ENCODE peak calls at places on chromosomes 3 and 15, in seven cellular contexts. D is CD4-positive, alpha-beta T cell; X is GM20000; N is tibial artery; Z is BJ; J is IMR-90; V is breast epithelium. E is an unnamed sample.

GRCh38 chr15:60575995-60576394 is 97.1 kb upstream of the ICE2 start:
- DNase-seq in D (no peak), X (no peak), N (no peak), Z (no peak), J (peak; percentile 58), V (no peak), E (no peak)

GRCh38 chr3:195809291-195809785 is 2.4 kb downstream of the MUC4 start:
- DNase-seq in D (no peak), X (no peak), N (no peak), Z (no peak), J (no peak), V (peak; percentile 38), E (no peak)

GRCh38 chr3:153165211-153165815 is 3.3 kb downstream of the RAP2B start:
- DNase-seq in D (no peak), X (no peak), N (no peak), Z (no peak), J (peak; percentile 42), V (no peak), E (no peak)

GRCh38 chr3:139110072-139110830 is 65.6 kb upstream of the PRR23C start:
- DNase-seq in D (no peak), X (no peak), N (no peak), Z (no peak), J (no peak), V (no peak), E (no peak)

GRCh38 chr3:62529230-62529629 is 155.9 kb upstream of the FEZF2 start:
- DNase-seq in D (no peak), X (no peak), N (no peak), Z (no peak), J (peak; percentile 8), V (peak; percentile 52), E (no peak)

GRCh38 chr3:99637381-99638111 is 848 bp upstream of the COL8A1 start:
- DNase-seq in D (no peak), X (no peak), N (peak; percentile 45), Z (peak; percentile 50), J (peak; percentile 90), V (no peak), E (no peak)

GRCh38 chr3:53715815-53716483 is 130.3 kb downstream of the CHDH start:
- DNase-seq in D (no peak), X (no peak), N (no peak), Z (no peak), J (no peak), V (no peak), E (no peak)

GRCh38 chr15:97026781-97027180 is 696.3 kb downstream of the NR2F2 start:
- DNase-seq in D (no peak), X (no peak), N (no peak), Z (no peak), J (no peak), V (no peak), E (no peak)

DNA sequence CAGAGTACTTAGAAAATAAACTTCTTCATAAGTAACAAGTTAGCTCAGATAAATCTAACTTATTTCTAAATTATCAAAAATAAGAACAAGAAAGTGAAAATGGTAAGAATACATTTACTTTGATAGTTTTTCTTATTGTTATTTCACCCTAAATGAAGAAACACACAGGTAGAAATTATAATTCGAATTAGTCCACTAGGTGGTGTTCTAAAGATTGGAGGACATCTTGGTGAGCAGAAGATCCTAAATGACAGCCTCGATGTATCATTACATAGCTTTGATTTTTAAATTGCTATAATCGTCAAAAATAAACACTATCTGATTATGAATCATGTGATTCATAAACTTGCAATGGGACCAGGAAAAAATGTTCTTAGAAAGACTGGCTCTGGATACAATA is 280.8 kb upstream of the UBE2E2 start:
- DNase-seq in D (no peak), X (peak; percentile 19), N (no peak), Z (no peak), J (peak; percentile 9), V (no peak), E (peak; percentile 14)
- TF ChIP-seq CTCF in D (no peak), X (no peak), N (no peak), Z (no peak), J (peak; percentile 11), V (peak; percentile 16), E (peak; percentile 31)

GRCh38 chr3:154956815-154957214 is 123.3 kb upstream of the MME start:
- DNase-seq in D (no peak), X (no peak), N (no peak), Z (no peak), J (no peak), V (no peak), E (no peak)

GRCh38 chr3:154952538-154952937 is 127.6 kb upstream of the MME start:
- DNase-seq in D (no peak), X (no peak), N (no peak), Z (no peak), J (no peak), V (no peak), E (no peak)

GRCh38 chr3:154955907-154956533 is 124.1 kb upstream of the MME start:
- DNase-seq in D (no peak), X (no peak), N (no peak), Z (no peak), J (no peak), V (no peak), E (no peak)

GRCh38 chr3:154953538-154953937 is 126.6 kb upstream of the MME start:
- DNase-seq in D (no peak), X (no peak), N (no peak), Z (no peak), J (no peak), V (no peak), E (no peak)

DNA sequence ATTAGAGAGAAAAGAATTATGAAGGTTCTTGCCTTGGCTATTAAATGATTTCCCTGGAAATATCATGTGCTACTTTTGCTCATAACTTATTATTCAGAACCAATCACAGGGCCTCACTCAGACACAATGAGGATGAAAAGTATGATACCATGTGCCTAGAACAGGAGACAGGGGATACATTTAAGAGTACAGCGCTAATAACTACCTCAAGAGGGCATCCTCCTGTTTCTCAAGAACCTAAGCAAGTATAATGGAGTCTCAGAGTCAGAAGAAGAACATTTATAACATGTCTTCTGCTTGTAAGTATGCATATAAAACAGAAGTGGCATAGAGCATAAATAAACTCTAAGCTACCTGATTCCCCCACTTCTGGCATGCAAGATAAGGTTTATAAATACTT is 125.4 kb upstream of the MME start:
- DNase-seq in D (no peak), X (no peak), N (no peak), Z (no peak), J (peak; percentile 76), V (no peak), E (no peak)
- TF ChIP-seq CTCF in D (no peak), X (no peak), N (no peak), Z (peak; percentile 58), J (peak; percentile 65), V (no peak), E (no peak)

GRCh38 chr3:29665688-29666087 is 384.8 kb downstream of the RBMS3 start:
- DNase-seq in D (no peak), X (no peak), N (no peak), Z (no peak), J (no peak), V (no peak), E (no peak)

GRCh38 chr3:29668233-29668632 is 387.4 kb downstream of the RBMS3 start:
- DNase-seq in D (no peak), X (no peak), N (no peak), Z (no peak), J (no peak), V (no peak), E (no peak)

GRCh38 chr3:29668728-29669127 is 387.9 kb downstream of the RBMS3 start:
- DNase-seq in D (no peak), X (no peak), N (no peak), Z (no peak), J (no peak), V (no peak), E (no peak)
- TF ChIP-seq CTCF in D (no peak), X (no peak), N (no peak), Z (no peak), J (no peak), V (no peak), E (peak; percentile 29)

DNA sequence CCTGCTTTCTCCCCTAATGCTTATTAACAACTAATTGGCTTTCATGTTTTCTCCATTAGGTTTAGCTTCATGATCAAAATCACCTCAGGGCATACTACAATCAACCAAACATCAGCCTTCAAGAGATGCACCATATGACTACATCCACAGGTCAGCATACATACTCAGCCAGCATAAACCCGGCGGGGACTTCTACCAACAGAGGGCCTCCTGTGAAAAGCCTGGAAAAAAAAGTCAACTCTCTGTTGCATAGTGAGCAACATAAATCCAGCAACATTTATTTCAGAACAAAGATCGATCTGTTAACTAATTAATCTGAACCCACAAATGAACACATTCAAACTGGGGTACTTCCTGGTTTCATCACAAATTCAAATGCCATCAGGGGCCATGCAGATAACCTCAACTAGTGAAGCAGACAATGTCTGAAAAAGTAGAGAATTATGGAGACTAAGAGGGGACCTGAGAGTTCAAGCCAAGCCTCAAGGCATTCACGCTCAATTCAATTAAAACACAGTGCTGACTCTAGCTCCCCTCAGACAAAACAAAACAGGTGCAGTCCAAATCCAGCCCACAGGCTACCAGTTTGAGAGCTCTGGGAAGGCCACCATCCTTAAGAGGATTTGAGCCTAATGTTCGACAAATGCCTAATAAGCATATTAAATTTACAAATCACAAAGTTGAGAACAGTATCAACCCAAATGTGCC is 124.5 kb downstream of the MAGI1 start:
- DNase-seq in D (no peak), X (no peak), N (no peak), Z (no peak), J (no peak), V (no peak), E (no peak)
- TF ChIP-seq CTCF in D (no peak), X (no peak), N (no peak), Z (peak; percentile 14), J (no peak), V (no peak), E (no peak)

GRCh38 chr3:78659386-78659987 is 1108.3 kb downstream of the ROBO1 start:
- DNase-seq in D (no peak), X (peak; percentile 7), N (no peak), Z (no peak), J (peak; percentile 57), V (no peak), E (no peak)
- TF ChIP-seq CTCF in D (peak; percentile 69), X (no peak), N (peak; percentile 62), Z (peak; percentile 59), J (peak; percentile 71), V (peak; percentile 58), E (peak; percentile 48)

DNA sequence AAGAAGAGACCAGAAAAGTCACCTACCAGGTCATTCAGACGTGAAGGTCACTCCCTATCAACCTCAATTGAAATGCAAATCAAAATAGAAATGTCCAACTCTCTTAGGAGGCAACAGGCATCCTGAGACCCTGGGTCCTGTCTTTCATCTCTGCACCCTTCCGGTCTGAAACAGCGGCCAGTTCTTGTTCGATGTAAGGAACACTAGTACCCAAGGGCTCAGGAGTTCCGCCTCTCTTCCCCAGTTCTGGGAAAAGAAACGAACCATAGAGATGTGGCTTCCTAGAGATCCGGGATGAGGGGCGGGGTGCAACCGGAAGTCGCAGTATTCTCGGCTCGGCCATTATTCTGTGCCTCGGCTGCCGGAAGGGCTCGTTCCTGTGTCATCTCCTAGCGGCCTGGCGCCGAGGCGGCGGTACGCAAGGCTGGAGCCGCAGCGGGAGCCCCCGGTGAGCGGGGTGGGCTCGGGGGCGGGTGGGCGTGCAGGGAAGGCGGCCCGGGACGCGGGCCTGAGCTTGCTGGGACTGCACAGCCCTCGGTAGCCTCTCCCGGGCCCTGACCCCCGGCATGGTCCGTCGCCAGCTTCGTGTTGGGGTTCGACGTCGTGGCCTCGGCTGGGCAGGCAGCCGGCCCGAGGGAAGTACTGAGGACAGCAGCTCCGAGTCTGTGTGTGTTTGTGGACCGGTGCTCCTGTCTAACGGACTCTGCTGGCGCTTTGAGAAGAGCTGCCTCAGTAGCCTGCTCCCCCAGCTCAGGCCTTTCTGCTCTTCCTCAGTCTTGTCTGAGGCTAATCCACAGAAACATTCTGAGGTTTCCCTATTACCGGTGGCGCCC is at the start of gene ZNF197:
- DNase-seq in D (peak; percentile 41), X (peak; percentile 83), N (peak; percentile 86), Z (peak; percentile 56), J (peak; percentile 90), V (peak; percentile 78), E (peak; percentile 77)
- TF ChIP-seq CTCF in D (no peak), X (no peak), N (peak; percentile 8), Z (no peak), J (peak; percentile 4), V (no peak), E (no peak)

E was measured in GM13977.